ENCODE peak calls at places on chromosomes 7 and 10, in eight cellular contexts. P is HS-5; Q is choroid plexus epithelial cell; U is Daoy; Z is MCF 10A; B is stimulated activated CD4-positive, alpha-beta T cell treated with anti-CD3 and anti-CD28 coated beads, TNF-alpha, amount 100 ng/mL, for 4 hours; X is fibroblast of the conjunctiva; M is upper lobe of right lung. F is an unnamed sample.

GRCh38 chr10:121823993-121824463 is 103.8 kb downstream of the ATE1 start:
- DNase-seq in P (peak), U (peak), Z (peak), M (no peak), B (no peak), X (peak), Q (peak), F (peak)

GRCh38 chr10:69506487-69506833 is 55.2 kb downstream of the TSPAN15 start:
- DNase-seq in Q (no peak), U (no peak), X (no peak), P (no peak), Z (no peak), M (no peak), B (no peak), F (no peak)

GRCh38 chr7:46932656-46933424 is 649.1 kb downstream of the TNS3 start:
- DNase-seq in X (peak), M (no peak), Z (peak), P (peak), B (no peak), Q (peak), U (peak), F (peak)

GRCh38 chr7:11557627-11558026 is 274.4 kb downstream of the THSD7A start:
- DNase-seq in M (no peak), Z (peak), Q (peak), B (no peak), X (no peak), P (peak), U (peak), F (peak)

GRCh38 chr7:99730262-99730810 is 4.7 kb downstream of the CYP3A7 start:
- DNase-seq in Q (no peak), Z (no peak), B (no peak), M (no peak), X (no peak), P (no peak), U (no peak), F (no peak)

GRCh38 chr10:28922127-28922526 is 244.8 kb downstream of the BAMBI start:
- DNase-seq in Z (no peak), P (no peak), B (no peak), M (no peak), U (peak), Q (no peak), X (no peak), F (no peak)

GRCh38 chr7:111528331-111528730 is 34.0 kb downstream of the IMMP2L start:
- DNase-seq in Q (no peak), U (no peak), B (no peak), Z (no peak), X (no peak), M (no peak), P (no peak), F (no peak)

GRCh38 chr7:4805110-4805978 is 29.9 kb downstream of the AP5Z1 start:
- DNase-seq in X (no peak), Q (no peak), B (no peak), M (no peak), P (no peak), U (no peak), Z (no peak), F (no peak)

GRCh38 chr7:90661290-90662151 is 65.4 kb downstream of the CDK14 start:
- DNase-seq in X (peak), Q (peak), B (no peak), Z (no peak), M (no peak), U (no peak), P (no peak), F (no peak)

GRCh38 chr10:42932735-42933453 is 144.0 kb upstream of the RET start:
- DNase-seq in P (no peak), B (peak), Q (no peak), M (no peak), X (no peak), U (peak), Z (no peak), F (no peak)

GRCh38 chr10:96743988-96744585 is 23.8 kb upstream of the PIK3AP1 start:
- DNase-seq in Q (peak), U (peak), X (no peak), P (no peak), B (no peak), M (no peak), Z (peak), F (peak)

GRCh38 chr7:46360811-46361210 is 439.7 kb upstream of the IGFBP3 start:
- DNase-seq in P (no peak), X (no peak), U (peak), B (no peak), M (no peak), Q (no peak), Z (peak), F (peak)

GRCh38 chr7:119756687-119757086 is 516.3 kb upstream of the KCND2 start:
- DNase-seq in U (no peak), M (no peak), X (no peak), Z (no peak), B (no peak), Q (no peak), P (no peak), F (no peak)

GRCh38 chr7:130493275-130493868 is 1.5 kb downstream of the MEST start:
- DNase-seq in X (no peak), Q (no peak), P (no peak), B (no peak), Z (no peak), M (no peak), U (peak), F (no peak)

GRCh38 chr10:11446895-11447294 is 164.6 kb downstream of the USP6NL start:
- DNase-seq in M (no peak), U (no peak), Z (no peak), P (no peak), B (no peak), Q (no peak), X (no peak), F (no peak)

GRCh38 chr10:124588736-124589451 is 127.3 kb downstream of the LHPP start:
- DNase-seq in M (no peak), Q (peak), Z (no peak), B (no peak), U (no peak), P (no peak), X (no peak), F (peak)

GRCh38 chr7:75623390-75624133 is 115.2 kb downstream of the HIP1 start:
- DNase-seq in Z (no peak), P (no peak), M (peak), X (no peak), U (no peak), B (no peak), Q (no peak), F (peak)

GRCh38 chr10:122018951-122019413 is 30.0 kb downstream of the TACC2 start:
- DNase-seq in X (no peak), P (no peak), B (no peak), Q (no peak), Z (no peak), M (peak), U (no peak), F (no peak)

GRCh38 chr7:14023838-14024237 is 34.4 kb upstream of the ETV1 start:
- DNase-seq in U (no peak), Q (peak), Z (no peak), M (no peak), B (no peak), X (no peak), P (no peak), F (no peak)

GRCh38 chr10:77162697-77163096 is 474.9 kb downstream of the KCNMA1 start:
- DNase-seq in Q (peak), U (peak), P (peak), M (no peak), B (no peak), X (no peak), Z (peak), F (peak)

GRCh38 chr7:137760111-137760510 is 86.7 kb downstream of the DGKI start:
- DNase-seq in M (no peak), Z (no peak), U (no peak), P (no peak), X (no peak), B (no peak), Q (peak), F (no peak)

GRCh38 chr10:132774905-132775863 is 10.8 kb downstream of the NKX6-2 start:
- DNase-seq in P (no peak), M (no peak), Q (no peak), Z (no peak), X (no peak), U (no peak), B (no peak), F (no peak)

GRCh38 chr7:24882989-24883631 is 96.9 kb downstream of the OSBPL3 start:
- DNase-seq in Q (peak), M (no peak), Z (peak), P (peak), U (peak), B (no peak), X (peak), F (peak)

GRCh38 chr7:40749877-40750276 is 615.1 kb downstream of the SUGCT start:
- DNase-seq in P (no peak), Z (no peak), Q (peak), M (no peak), U (no peak), X (no peak), B (no peak), F (no peak)

GRCh38 chr10:132335189-132336063 is 3.4 kb downstream of the LRRC27 start:
- DNase-seq in P (no peak), M (peak), U (no peak), B (no peak), Z (no peak), Q (no peak), X (no peak), F (no peak)

GRCh38 chr10:1563028-1563427 is 174.3 kb downstream of the ADARB2 start:
- DNase-seq in M (no peak), Z (no peak), Q (no peak), U (no peak), P (no peak), B (no peak), X (no peak), F (no peak)

GRCh38 chr7:75966209-75966961 is 28.0 kb downstream of the TMEM120A start:
- DNase-seq in Q (no peak), U (no peak), X (peak), M (no peak), B (no peak), Z (no peak), P (no peak), F (no peak)

GRCh38 chr7:17444673-17445072 is 146.2 kb downstream of the AHR start:
- DNase-seq in Q (peak), Z (peak), B (no peak), M (no peak), X (no peak), U (peak), P (no peak), F (peak)